ENCODE peak calls at places on chromosomes 13 and 19, in eight cellular contexts. X, N, V, S, G, O, J and L are unnamed samples.

GRCh38 chr19:8085606-8086464 is 33.3 kb downstream of the CCL25 start:
- DNase-seq in J (peak; percentile 77), X (peak; percentile 61), G (no peak), S (no peak), N (peak; percentile 44), V (no peak), O (no peak), L (peak; percentile 76)

GRCh38 chr13:75365724-75366173 is 116.2 kb downstream of the TBC1D4 start:
- DNase-seq in N (no peak), V (peak; percentile 86), G (peak; percentile 39), S (no peak), O (peak; percentile 96), X (peak; percentile 21), J (peak; percentile 92), L (peak; percentile 85)

GRCh38 chr13:70856706-70857105 is 748.5 kb upstream of the KLHL1 start:
- DNase-seq in X (no peak), N (no peak), V (no peak), S (no peak), J (peak; percentile 42), O (no peak), G (no peak), L (no peak)

GRCh38 chr13:73259061-73259908 is 200.5 kb downstream of the KLF5 start:
- DNase-seq in V (peak; percentile 12), O (peak; percentile 59), G (no peak), J (no peak), X (no peak), S (no peak), N (peak; percentile 80), L (no peak)

GRCh38 chr19:30374791-30375650 is 2.8 kb downstream of the ZNF536 start:
- DNase-seq in S (no peak), O (no peak), V (no peak), N (peak; percentile 54), G (peak; percentile 70), X (no peak), J (no peak), L (no peak)

GRCh38 chr13:105921711-105922110 is 613.8 kb downstream of the EFNB2 start:
- DNase-seq in N (no peak), J (no peak), S (no peak), O (no peak), G (no peak), X (no peak), V (no peak), L (no peak)

GRCh38 chr13:69180025-69180424 is 927.6 kb upstream of the ATXN8OS start:
- DNase-seq in J (no peak), G (no peak), S (no peak), X (no peak), N (no peak), O (no peak), V (no peak), L (no peak)

GRCh38 chr13:76622336-76623045 is 263.7 kb downstream of the KCTD12 start:
- DNase-seq in J (no peak), V (no peak), S (no peak), O (no peak), X (no peak), N (peak; percentile 14), G (no peak), L (peak; percentile 51)

GRCh38 chr13:108961542-108962125 is 332.2 kb downstream of the MYO16 start:
- DNase-seq in V (peak; percentile 62), G (peak; percentile 75), N (peak; percentile 74), S (peak; percentile 78), J (peak; percentile 67), O (peak; percentile 43), X (peak; percentile 54), L (peak; percentile 14)

GRCh38 chr13:97975280-97975850 is 21.9 kb downstream of the IPO5 start:
- DNase-seq in X (no peak), V (no peak), S (no peak), J (no peak), N (no peak), O (no peak), G (no peak), L (peak; percentile 73)

DNA sequence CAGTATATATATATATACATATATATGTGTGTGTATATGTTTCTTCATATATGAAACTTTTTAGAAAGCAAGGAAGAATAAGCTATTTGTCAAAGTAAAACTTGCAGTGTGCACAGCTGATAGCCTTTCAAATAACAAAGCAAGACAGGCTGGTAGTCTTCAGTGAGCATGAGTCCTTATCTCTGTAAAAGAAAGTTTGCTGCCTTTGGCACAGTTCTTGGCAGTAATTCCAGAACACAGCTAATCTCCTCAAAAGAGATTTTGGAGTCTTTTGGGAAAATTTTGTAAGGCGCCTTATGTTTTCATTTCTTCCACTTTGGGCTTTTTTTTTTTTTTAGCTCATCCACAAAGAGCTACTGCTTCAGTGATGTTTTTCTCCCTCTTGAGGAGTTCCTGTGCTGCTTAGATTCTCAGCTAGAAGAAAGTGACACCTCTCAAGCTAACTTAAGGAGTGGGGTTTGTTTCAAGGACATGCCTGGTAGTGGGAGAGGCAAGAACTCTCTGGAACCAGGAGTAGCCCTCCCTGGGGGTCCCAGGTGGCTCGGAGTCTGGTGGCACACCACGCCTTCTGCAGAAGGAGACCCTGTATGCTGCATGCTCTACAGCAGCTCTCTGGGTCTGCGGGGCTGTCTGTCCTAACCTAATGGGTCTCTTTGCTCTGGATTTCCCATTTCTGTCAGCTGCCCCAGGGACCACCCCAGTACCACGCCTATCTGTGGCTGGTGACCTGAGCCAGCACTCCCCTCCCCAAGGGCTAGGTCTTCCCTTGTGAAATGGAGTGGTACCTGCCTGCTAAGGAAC is 58.8 kb downstream of the TNFRSF19 start:
- DNase-seq in S (no peak), J (no peak), X (no peak), G (no peak), V (no peak), O (peak; percentile 45), N (no peak), L (peak; percentile 19)
- H3K4me1 ChIP-seq in S (no peaks in the 10 kb centered on the region), J (peaks cover 9% of the 10 kb centered on the region), X (no peaks in the 10 kb centered on the region), G (peaks cover 36% of the 10 kb centered on the region), V (peaks cover 15% of the 10 kb centered on the region), O (no peaks in the 10 kb centered on the region), N (peaks cover 83% of the 10 kb centered on the region), L (peaks cover 8% of the 10 kb centered on the region)

GRCh38 chr13:112710855-112711527 is 21.2 kb downstream of the ATP11A start:
- DNase-seq in N (no peak), G (no peak), S (no peak), J (no peak), O (no peak), X (no peak), V (no peak), L (no peak)

GRCh38 chr13:112713517-112714253 is 23.8 kb downstream of the ATP11A start:
- DNase-seq in N (no peak), S (no peak), V (no peak), J (no peak), X (no peak), O (no peak), G (no peak), L (no peak)

GRCh38 chr13:112712451-112712881 is 22.6 kb downstream of the ATP11A start:
- DNase-seq in J (no peak), N (no peak), X (no peak), V (no peak), G (no peak), O (no peak), S (no peak), L (no peak)

GRCh38 chr13:112709825-112710783 is 20.3 kb downstream of the ATP11A start:
- DNase-seq in S (no peak), J (no peak), X (no peak), G (no peak), O (no peak), V (peak; percentile 48), N (no peak), L (no peak)

DNA sequence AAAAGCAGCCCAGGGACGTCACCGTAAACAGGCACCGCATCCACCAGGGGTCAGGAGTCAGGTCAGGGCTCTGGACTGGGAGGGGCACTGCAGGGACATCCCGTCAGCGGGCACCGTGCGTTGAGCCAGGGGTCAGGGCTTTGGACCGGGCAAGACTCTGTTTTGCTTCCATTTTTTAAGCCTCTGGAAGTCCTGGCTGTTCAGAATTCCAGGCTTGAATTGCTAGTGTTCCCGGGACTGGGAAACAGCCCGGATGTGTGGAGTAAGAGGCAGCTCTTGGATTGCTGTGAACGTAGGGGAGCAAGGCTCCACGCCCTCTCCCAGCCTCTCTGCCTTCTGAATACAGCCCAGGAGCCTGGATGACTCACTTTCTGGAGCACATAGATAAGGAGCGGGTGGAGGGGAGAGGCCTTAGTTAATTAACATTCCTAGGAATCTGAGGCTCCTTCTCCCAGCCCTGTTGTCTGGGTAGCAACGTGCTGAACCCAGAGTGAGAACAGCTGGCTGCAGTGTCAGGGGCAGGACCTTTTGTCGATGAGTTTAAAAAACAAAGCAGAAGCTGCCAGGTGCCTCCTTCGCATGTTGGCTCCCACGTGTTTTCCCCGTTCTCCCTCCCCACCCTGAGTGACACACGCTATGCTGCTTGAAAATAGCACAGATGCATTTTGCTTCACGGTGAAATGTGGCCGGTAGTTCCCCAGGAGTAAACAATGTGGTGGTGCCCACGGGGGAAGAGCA is 21.9 kb downstream of the ATP11A start:
- DNase-seq in G (peak; percentile 97), J (peak; percentile 77), O (peak; percentile 98), V (peak; percentile 98), S (no peak), N (peak; percentile 95), X (peak; percentile 80), L (peak; percentile 99)
- H3K4me2 ChIP-seq in G (peak overlapping the region; percentile 56), J (peak overlapping the region; percentile 79), O (peak overlapping the region; percentile 81), V (peak overlapping the region; percentile 45), S (no peak overlapping the region), N (peak overlapping the region; percentile 67), X (peak overlapping the region; percentile 74), L (peak overlapping the region; percentile 88)

GRCh38 chr13:43787998-43788397 is 1.2 kb upstream of the ENOX1 start:
- DNase-seq in O (peak; percentile 39), J (peak; percentile 63), X (peak; percentile 51), G (peak; percentile 63), S (peak; percentile 28), V (peak; percentile 52), N (peak; percentile 42), L (peak; percentile 61)

GRCh38 chr13:43786766-43787517 is at the start of gene ENOX1:
- DNase-seq in V (peak; percentile 74), O (peak; percentile 72), S (peak; percentile 44), J (peak; percentile 47), G (peak; percentile 77), N (peak; percentile 88), X (peak; percentile 54), L (peak; percentile 88)

GRCh38 chr13:43785681-43786471 is 896 bp downstream of the ENOX1 start:
- DNase-seq in O (peak; percentile 62), V (peak; percentile 63), X (peak; percentile 64), N (peak; percentile 77), S (peak; percentile 18), G (peak; percentile 70), J (peak; percentile 48), L (peak; percentile 93)

GRCh38 chr13:43786472-43786765 is 353 bp downstream of the ENOX1 start:
- DNase-seq in N (no peak), O (no peak), X (no peak), G (no peak), S (no peak), J (no peak), V (no peak), L (no peak)

DNA sequence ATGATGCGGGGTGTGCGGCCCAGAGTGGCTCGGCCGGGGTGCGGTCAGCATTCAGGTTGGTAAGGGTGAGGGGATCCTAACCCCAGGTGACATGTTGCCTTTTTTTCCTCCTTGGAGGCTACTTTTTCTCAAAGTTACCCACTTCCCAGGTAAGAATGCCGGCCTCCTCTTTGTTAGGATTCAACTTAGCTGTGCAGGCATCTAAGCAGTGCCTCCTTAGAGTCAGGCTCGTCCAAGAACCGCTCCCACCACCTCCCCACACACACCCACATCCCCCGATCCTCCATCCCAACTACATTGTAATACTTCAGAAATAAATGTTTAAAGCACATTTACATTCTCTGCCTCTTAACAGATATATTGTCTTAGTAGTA is 733 bp upstream of the ENOX1 start:
- DNase-seq in N (peak; percentile 13), G (peak; percentile 27), X (no peak), O (no peak), J (peak; percentile 9), S (no peak), V (no peak), L (no peak)
- H3K4me3 ChIP-seq in N (peak overlapping the region; percentile 64), G (peak overlapping the region; percentile 72), X (peak overlapping the region; percentile 60), O (peak overlapping the region; percentile 66), J (peak overlapping the region; percentile 79), S (peak overlapping the region; percentile 61), V (peak overlapping the region; percentile 52), L (peak overlapping the region; percentile 76)

GRCh38 chr19:39162441-39163043 is 34.2 kb upstream of the NCCRP1 start:
- DNase-seq in O (no peak), J (no peak), S (no peak), G (no peak), X (no peak), V (no peak), N (no peak), L (peak; percentile 46)
- H3K4me1 ChIP-seq in O (no peaks in the 10 kb centered on the region), J (peaks cover 25% of the 10 kb centered on the region), S (no peaks in the 10 kb centered on the region), G (peaks cover under 1% of the 10 kb centered on the region), X (peaks cover 29% of the 10 kb centered on the region), V (peaks cover 11% of the 10 kb centered on the region), N (peaks cover 17% of the 10 kb centered on the region), L (peaks cover 25% of the 10 kb centered on the region)